ENCODE peak calls at places on chromosomes 3 and 15, in nine cellular contexts. H is cardiac fibroblast; G is Jurkat, Clone E6-1; W is mucosa of descending colon; S is astrocyte of the cerebellum; B is cardiac muscle cell; N is fibroblast of villous mesenchyme; E is transverse colon; Y is prostate gland. O is an unnamed sample.

GRCh38 chr3:161700998-161701397 is 204.4 kb downstream of the OTOL1 start:
- DNase-seq in H (no peak), G (no peak), W (no peak), S (no peak), B (no peak), N (peak), E (no peak), Y (no peak), O (peak)

GRCh38 chr3:78003090-78003489 is 963.2 kb downstream of the ROBO2 start:
- DNase-seq in H (no peak), G (no peak), W (no peak), S (no peak), B (no peak), N (no peak), E (no peak), Y (no peak), O (no peak)

GRCh38 chr15:57253082-57253481 is 123.2 kb upstream of the CGNL1 start:
- DNase-seq in H (no peak), G (no peak), W (no peak), S (no peak), B (no peak), N (no peak), E (no peak), Y (no peak), O (no peak)

GRCh38 chr15:88574646-88575045 is 28.2 kb upstream of the DET1 start:
- DNase-seq in H (no peak), G (no peak), W (no peak), S (no peak), B (peak), N (no peak), E (no peak), Y (no peak), O (no peak)

GRCh38 chr3:142724682-142725351 is 983 bp downstream of the TRPC1 start:
- DNase-seq in H (peak), G (no peak), W (no peak), S (no peak), B (peak), N (peak), E (peak), Y (peak), O (peak)

GRCh38 chr3:197023998-197024651 is 5.5 kb downstream of the MELTF start:
- DNase-seq in H (no peak), G (no peak), W (peak), S (no peak), B (no peak), N (no peak), E (no peak), Y (no peak), O (peak)

GRCh38 chr3:47414666-47415587 is 34.1 kb downstream of the PTPN23 start:
- DNase-seq in H (no peak), G (no peak), W (no peak), S (no peak), B (no peak), N (no peak), E (no peak), Y (no peak), O (peak)

GRCh38 chr3:5809811-5810210 is 622.3 kb downstream of the EDEM1 start:
- DNase-seq in H (no peak), G (no peak), W (no peak), S (no peak), B (no peak), N (no peak), E (no peak), Y (no peak), O (no peak)

GRCh38 chr3:62237296-62237948 is 135.9 kb downstream of the FEZF2 start:
- DNase-seq in H (no peak), G (no peak), W (no peak), S (no peak), B (peak), N (no peak), E (no peak), Y (no peak), O (no peak)
- H3K4me3 ChIP-seq in H (no peak), G (no peak), W (no peak), S (no peak), B (no peak), N (no peak), E (no peak), Y (no peak), O (no peak)

GRCh38 chr3:184491867-184492615 is 69.5 kb upstream of the EPHB3 start:
- DNase-seq in H (peak), G (no peak), W (peak), S (no peak), B (no peak), N (no peak), E (peak), Y (no peak), O (peak)
- H3K4me3 ChIP-seq in H (no peak), G (no peak), W (no peak), S (no peak), B (no peak), N (no peak), E (no peak), Y (peak), O (peak)

GRCh38 chr3:43288366-43288765 is 2.0 kb downstream of the SNRK start:
- DNase-seq in H (peak), G (peak), W (no peak), S (no peak), B (no peak), N (peak), E (no peak), Y (no peak), O (no peak)

GRCh38 chr3:43286886-43287301 is 554 bp downstream of the SNRK start:
- DNase-seq in H (no peak), G (no peak), W (no peak), S (no peak), B (peak), N (peak), E (peak), Y (no peak), O (peak)

GRCh38 chr3:43287514-43287913 is 1.2 kb downstream of the SNRK start:
- DNase-seq in H (peak), G (no peak), W (no peak), S (no peak), B (no peak), N (peak), E (no peak), Y (no peak), O (no peak)

GRCh38 chr3:43286115-43286885 is at the start of gene SNRK:
- DNase-seq in H (peak), G (peak), W (peak), S (peak), B (peak), N (peak), E (peak), Y (peak), O (peak)

DNA sequence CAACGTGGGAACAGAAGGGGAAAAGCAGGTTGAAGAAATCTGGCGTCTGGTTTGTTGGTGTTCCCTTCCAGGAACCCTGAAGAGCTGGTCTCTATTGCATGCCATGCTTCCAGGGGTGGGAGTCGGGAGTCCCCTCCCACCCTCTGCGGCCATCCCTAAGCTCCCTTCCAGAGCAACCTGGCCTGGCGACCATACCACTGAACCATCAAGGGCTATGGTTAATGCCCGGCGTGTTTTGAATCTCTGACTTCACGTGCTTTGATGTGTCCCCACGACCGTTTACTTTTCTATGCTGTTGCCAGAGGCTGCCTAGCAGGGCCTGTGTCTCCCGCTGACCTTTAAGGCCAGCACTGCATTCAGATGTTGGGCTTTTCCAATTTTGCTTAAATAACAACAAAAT is 696 bp upstream of the SNRK start:
- DNase-seq in H (no peak), G (no peak), W (peak), S (no peak), B (no peak), N (no peak), E (no peak), Y (no peak), O (peak)
- H3K4me3 ChIP-seq in H (no peak), G (peak), W (no peak), S (peak), B (peak), N (no peak), E (no peak), Y (peak), O (no peak)

GRCh38 chr3:115513411-115513800 is 109.9 kb upstream of the GAP43 start:
- DNase-seq in H (no peak), G (no peak), W (no peak), S (no peak), B (no peak), N (peak), E (no peak), Y (no peak), O (no peak)
- H3K4me3 ChIP-seq in H (peak), G (peak), W (no peak), S (peak), B (peak), N (peak), E (no peak), Y (no peak), O (peak)

GRCh38 chr3:111936967-111937366 is 41.9 kb upstream of the ABHD10 start:
- DNase-seq in H (peak), G (no peak), W (no peak), S (no peak), B (no peak), N (peak), E (no peak), Y (no peak), O (no peak)
- H3K4me3 ChIP-seq in H (no peak), G (no peak), W (no peak), S (no peak), B (no peak), N (no peak), E (no peak), Y (no peak), O (no peak)